ENCODE peak calls at places on chromosomes 12 and 14, in seven cellular contexts. One of them, this sample, is unnamed.

GRCh38 chr14:24131549-24131966 is 1.1 kb downstream of the FITM1 start:
- ATAC-seq in foreskin keratinocyte: no peak
- ATAC-seq in upper lobe of left lung: no peak
- ATAC-seq in activated naive CD8-positive, alpha-beta T cell treated with anti-CD3 and anti-CD28 coated beads, Interleukin-2, amount 50 U/mL, for 24 hours: no peak
- ATAC-seq in pancreas: peak
- ATAC-seq in activated CD8-positive, alpha-beta T cell treated with anti-CD3 and anti-CD28 coated beads, Interleukin-2, amount 10 ng/mL, durations not matched to agents 7 days and 5 days: no peak
- ATAC-seq in upper lobe of right lung: no peak
- ATAC-seq in this sample: no peak

GRCh38 chr12:115002434-115002833 is 318.5 kb upstream of the TBX3 start:
- ATAC-seq in upper lobe of left lung: no peak
- ATAC-seq in foreskin keratinocyte: no peak
- ATAC-seq in activated naive CD8-positive, alpha-beta T cell treated with anti-CD3 and anti-CD28 coated beads, Interleukin-2, amount 50 U/mL, for 24 hours: no peak
- ATAC-seq in pancreas: no peak
- ATAC-seq in activated CD8-positive, alpha-beta T cell treated with anti-CD3 and anti-CD28 coated beads, Interleukin-2, amount 10 ng/mL, durations not matched to agents 7 days and 5 days: no peak
- ATAC-seq in upper lobe of right lung: no peak
- ATAC-seq in this sample: no peak

GRCh38 chr14:52741865-52742264 is 11.9 kb downstream of the STYX start:
- ATAC-seq in upper lobe of right lung: no peak
- ATAC-seq in upper lobe of left lung: no peak
- ATAC-seq in activated CD8-positive, alpha-beta T cell treated with anti-CD3 and anti-CD28 coated beads, Interleukin-2, amount 10 ng/mL, durations not matched to agents 7 days and 5 days: peak
- ATAC-seq in pancreas: no peak
- ATAC-seq in activated naive CD8-positive, alpha-beta T cell treated with anti-CD3 and anti-CD28 coated beads, Interleukin-2, amount 50 U/mL, for 24 hours: peak
- ATAC-seq in foreskin keratinocyte: no peak
- ATAC-seq in this sample: no peak

GRCh38 chr14:90583916-90584605 is 187.2 kb downstream of the CALM1 start:
- ATAC-seq in activated naive CD8-positive, alpha-beta T cell treated with anti-CD3 and anti-CD28 coated beads, Interleukin-2, amount 50 U/mL, for 24 hours: peak
- ATAC-seq in upper lobe of right lung: no peak
- ATAC-seq in upper lobe of left lung: no peak
- ATAC-seq in activated CD8-positive, alpha-beta T cell treated with anti-CD3 and anti-CD28 coated beads, Interleukin-2, amount 10 ng/mL, durations not matched to agents 7 days and 5 days: no peak
- ATAC-seq in pancreas: no peak
- ATAC-seq in foreskin keratinocyte: no peak
- ATAC-seq in this sample: no peak

GRCh38 chr12:124538194-124539082 is 29.0 kb downstream of the NCOR2 start:
- ATAC-seq in activated CD8-positive, alpha-beta T cell treated with anti-CD3 and anti-CD28 coated beads, Interleukin-2, amount 10 ng/mL, durations not matched to agents 7 days and 5 days: no peak
- ATAC-seq in pancreas: peak
- ATAC-seq in upper lobe of left lung: peak
- ATAC-seq in activated naive CD8-positive, alpha-beta T cell treated with anti-CD3 and anti-CD28 coated beads, Interleukin-2, amount 50 U/mL, for 24 hours: no peak
- ATAC-seq in upper lobe of right lung: peak
- ATAC-seq in foreskin keratinocyte: no peak
- ATAC-seq in this sample: no peak

GRCh38 chr14:22583994-22584393 is 5.0 kb downstream of the DAD1 start:
- ATAC-seq in pancreas: no peak
- ATAC-seq in activated naive CD8-positive, alpha-beta T cell treated with anti-CD3 and anti-CD28 coated beads, Interleukin-2, amount 50 U/mL, for 24 hours: peak
- ATAC-seq in upper lobe of left lung: no peak
- ATAC-seq in activated CD8-positive, alpha-beta T cell treated with anti-CD3 and anti-CD28 coated beads, Interleukin-2, amount 10 ng/mL, durations not matched to agents 7 days and 5 days: no peak
- ATAC-seq in foreskin keratinocyte: no peak
- ATAC-seq in upper lobe of right lung: no peak
- ATAC-seq in this sample: no peak

GRCh38 chr12:99110866-99111265 is 465.8 kb downstream of the APAF1 start:
- ATAC-seq in activated naive CD8-positive, alpha-beta T cell treated with anti-CD3 and anti-CD28 coated beads, Interleukin-2, amount 50 U/mL, for 24 hours: no peak
- ATAC-seq in activated CD8-positive, alpha-beta T cell treated with anti-CD3 and anti-CD28 coated beads, Interleukin-2, amount 10 ng/mL, durations not matched to agents 7 days and 5 days: no peak
- ATAC-seq in upper lobe of right lung: no peak
- ATAC-seq in upper lobe of left lung: no peak
- ATAC-seq in pancreas: no peak
- ATAC-seq in foreskin keratinocyte: no peak
- ATAC-seq in this sample: no peak

GRCh38 chr14:22671622-22672021 is 27.5 kb upstream of the OR6J1 start:
- ATAC-seq in pancreas: no peak
- ATAC-seq in foreskin keratinocyte: no peak
- ATAC-seq in activated naive CD8-positive, alpha-beta T cell treated with anti-CD3 and anti-CD28 coated beads, Interleukin-2, amount 50 U/mL, for 24 hours: peak
- ATAC-seq in upper lobe of right lung: no peak
- ATAC-seq in activated CD8-positive, alpha-beta T cell treated with anti-CD3 and anti-CD28 coated beads, Interleukin-2, amount 10 ng/mL, durations not matched to agents 7 days and 5 days: no peak
- ATAC-seq in upper lobe of left lung: no peak
- ATAC-seq in this sample: no peak

GRCh38 chr12:47768323-47768811 is 4.7 kb upstream of the SLC48A1 start:
- ATAC-seq in upper lobe of right lung: no peak
- ATAC-seq in activated CD8-positive, alpha-beta T cell treated with anti-CD3 and anti-CD28 coated beads, Interleukin-2, amount 10 ng/mL, durations not matched to agents 7 days and 5 days: no peak
- ATAC-seq in activated naive CD8-positive, alpha-beta T cell treated with anti-CD3 and anti-CD28 coated beads, Interleukin-2, amount 50 U/mL, for 24 hours: no peak
- ATAC-seq in pancreas: no peak
- ATAC-seq in foreskin keratinocyte: peak
- ATAC-seq in upper lobe of left lung: no peak
- ATAC-seq in this sample: no peak

GRCh38 chr12:5549011-5549410 is 117.1 kb downstream of the NTF3 start:
- ATAC-seq in upper lobe of left lung: no peak
- ATAC-seq in activated CD8-positive, alpha-beta T cell treated with anti-CD3 and anti-CD28 coated beads, Interleukin-2, amount 10 ng/mL, durations not matched to agents 7 days and 5 days: no peak
- ATAC-seq in upper lobe of right lung: peak
- ATAC-seq in pancreas: no peak
- ATAC-seq in foreskin keratinocyte: no peak
- ATAC-seq in activated naive CD8-positive, alpha-beta T cell treated with anti-CD3 and anti-CD28 coated beads, Interleukin-2, amount 50 U/mL, for 24 hours: no peak
- ATAC-seq in this sample: no peak

GRCh38 chr12:90899456-90900182 is 55.4 kb downstream of the CCER1 start:
- ATAC-seq in activated CD8-positive, alpha-beta T cell treated with anti-CD3 and anti-CD28 coated beads, Interleukin-2, amount 10 ng/mL, durations not matched to agents 7 days and 5 days: no peak
- ATAC-seq in foreskin keratinocyte: peak
- ATAC-seq in activated naive CD8-positive, alpha-beta T cell treated with anti-CD3 and anti-CD28 coated beads, Interleukin-2, amount 50 U/mL, for 24 hours: no peak
- ATAC-seq in pancreas: no peak
- ATAC-seq in upper lobe of right lung: no peak
- ATAC-seq in upper lobe of left lung: no peak
- ATAC-seq in this sample: no peak

GRCh38 chr12:43151406-43152080 is 400.5 kb downstream of the ADAMTS20 start:
- ATAC-seq in upper lobe of right lung: no peak
- ATAC-seq in activated naive CD8-positive, alpha-beta T cell treated with anti-CD3 and anti-CD28 coated beads, Interleukin-2, amount 50 U/mL, for 24 hours: no peak
- ATAC-seq in upper lobe of left lung: peak
- ATAC-seq in pancreas: no peak
- ATAC-seq in foreskin keratinocyte: no peak
- ATAC-seq in activated CD8-positive, alpha-beta T cell treated with anti-CD3 and anti-CD28 coated beads, Interleukin-2, amount 10 ng/mL, durations not matched to agents 7 days and 5 days: no peak
- ATAC-seq in this sample: no peak

GRCh38 chr12:17954788-17955187 is 135.2 kb downstream of the RERGL start:
- ATAC-seq in pancreas: no peak
- ATAC-seq in upper lobe of left lung: no peak
- ATAC-seq in activated CD8-positive, alpha-beta T cell treated with anti-CD3 and anti-CD28 coated beads, Interleukin-2, amount 10 ng/mL, durations not matched to agents 7 days and 5 days: no peak
- ATAC-seq in upper lobe of right lung: no peak
- ATAC-seq in foreskin keratinocyte: no peak
- ATAC-seq in activated naive CD8-positive, alpha-beta T cell treated with anti-CD3 and anti-CD28 coated beads, Interleukin-2, amount 50 U/mL, for 24 hours: no peak
- ATAC-seq in this sample: no peak

GRCh38 chr14:77063581-77064289 is 34.3 kb upstream of the CIPC start:
- ATAC-seq in upper lobe of right lung: no peak
- ATAC-seq in activated naive CD8-positive, alpha-beta T cell treated with anti-CD3 and anti-CD28 coated beads, Interleukin-2, amount 50 U/mL, for 24 hours: no peak
- ATAC-seq in pancreas: no peak
- ATAC-seq in foreskin keratinocyte: no peak
- ATAC-seq in upper lobe of left lung: no peak
- ATAC-seq in activated CD8-positive, alpha-beta T cell treated with anti-CD3 and anti-CD28 coated beads, Interleukin-2, amount 10 ng/mL, durations not matched to agents 7 days and 5 days: no peak
- ATAC-seq in this sample: no peak

GRCh38 chr12:19802915-19803314 is 363.6 kb downstream of the AEBP2 start:
- ATAC-seq in pancreas: no peak
- ATAC-seq in upper lobe of right lung: no peak
- ATAC-seq in activated CD8-positive, alpha-beta T cell treated with anti-CD3 and anti-CD28 coated beads, Interleukin-2, amount 10 ng/mL, durations not matched to agents 7 days and 5 days: no peak
- ATAC-seq in activated naive CD8-positive, alpha-beta T cell treated with anti-CD3 and anti-CD28 coated beads, Interleukin-2, amount 50 U/mL, for 24 hours: no peak
- ATAC-seq in foreskin keratinocyte: no peak
- ATAC-seq in upper lobe of left lung: no peak
- ATAC-seq in this sample: no peak

GRCh38 chr14:32417956-32418552 is 89.0 kb downstream of the AKAP6 start:
- ATAC-seq in foreskin keratinocyte: peak
- ATAC-seq in upper lobe of right lung: no peak
- ATAC-seq in pancreas: peak
- ATAC-seq in activated naive CD8-positive, alpha-beta T cell treated with anti-CD3 and anti-CD28 coated beads, Interleukin-2, amount 50 U/mL, for 24 hours: no peak
- ATAC-seq in upper lobe of left lung: no peak
- ATAC-seq in activated CD8-positive, alpha-beta T cell treated with anti-CD3 and anti-CD28 coated beads, Interleukin-2, amount 10 ng/mL, durations not matched to agents 7 days and 5 days: no peak
- ATAC-seq in this sample: peak

GRCh38 chr12:92988622-92989130 is 59.6 kb upstream of the EEA1 start:
- ATAC-seq in foreskin keratinocyte: no peak
- ATAC-seq in upper lobe of right lung: no peak
- ATAC-seq in upper lobe of left lung: no peak
- ATAC-seq in activated naive CD8-positive, alpha-beta T cell treated with anti-CD3 and anti-CD28 coated beads, Interleukin-2, amount 50 U/mL, for 24 hours: no peak
- ATAC-seq in activated CD8-positive, alpha-beta T cell treated with anti-CD3 and anti-CD28 coated beads, Interleukin-2, amount 10 ng/mL, durations not matched to agents 7 days and 5 days: no peak
- ATAC-seq in pancreas: peak
- ATAC-seq in this sample: no peak

GRCh38 chr14:72523397-72524157 is 370.3 kb downstream of the DPF3 start:
- ATAC-seq in foreskin keratinocyte: no peak
- ATAC-seq in activated CD8-positive, alpha-beta T cell treated with anti-CD3 and anti-CD28 coated beads, Interleukin-2, amount 10 ng/mL, durations not matched to agents 7 days and 5 days: no peak
- ATAC-seq in activated naive CD8-positive, alpha-beta T cell treated with anti-CD3 and anti-CD28 coated beads, Interleukin-2, amount 50 U/mL, for 24 hours: no peak
- ATAC-seq in pancreas: peak
- ATAC-seq in upper lobe of right lung: no peak
- ATAC-seq in upper lobe of left lung: no peak
- ATAC-seq in this sample: no peak

This sample was measured in esophagus mucosa.